ENCODE peak calls at places on chromosomes 5 and 9, in four cellular contexts. Z is NCI-H1092 treated with DMSO at 0.1 percent for 48 hours, Q is posterior cingulate gyrus, A is GM12865. O is an unnamed sample.

GRCh38 chr5:176175101-176175852 is 62.9 kb upstream of the SIMC1 start:
- DNase-seq in Z (no peak), Q (no peak), A (no peak), O (no peak)

GRCh38 chr9:116546711-116547581 is 140.2 kb upstream of the TRIM32 start:
- DNase-seq in Z (no peak), Q (no peak), A (no peak), O (no peak)

GRCh38 chr9:88831783-88832407 is 159.4 kb upstream of the S1PR3 start:
- DNase-seq in Z (no peak), Q (no peak), A (no peak), O (no peak)

GRCh38 chr5:102762095-102762534 is 7.0 kb downstream of the PAM start:
- DNase-seq in Z (peak), Q (no peak), A (peak), O (peak)

GRCh38 chr9:127711226-127711701 is 4.2 kb downstream of the PTRH1 start:
- DNase-seq in Z (no peak), Q (no peak), A (peak), O (no peak)

GRCh38 chr9:12715268-12715667 is 22.1 kb downstream of the TYRP1 start:
- DNase-seq in Z (no peak), Q (no peak), A (no peak), O (no peak)

GRCh38 chr9:120866651-120867050 is 10.3 kb downstream of the PHF19 start:
- DNase-seq in Z (no peak), Q (no peak), A (no peak), O (no peak)

GRCh38 chr9:23663946-23664345 is 162.1 kb downstream of the ELAVL2 start:
- DNase-seq in Z (no peak), Q (no peak), A (no peak), O (no peak)

GRCh38 chr5:57684299-57684702 is 201.7 kb upstream of the ACTBL2 start:
- DNase-seq in Z (no peak), Q (no peak), A (no peak), O (no peak)